ENCODE peak calls at places on chromosomes 16 and 17, in seven cellular contexts. C, G, U, X, D, M and Z are unnamed samples.
A peak's percentile ranks its signal among the peaks of the same experiment; 100 is the strongest.

GRCh38 chr16:80015566-80015965 is 415.0 kb upstream of the MAF start:
- DNase-seq in X (no peak), U (no peak), G (peak; percentile 57), C (no peak), M (no peak), D (no peak), Z (no peak)

GRCh38 chr17:16439303-16439791 is 24.0 kb downstream of the TRPV2 start:
- DNase-seq in X (no peak), G (peak; percentile 47), M (no peak), C (peak; percentile 46), U (peak; percentile 39), D (no peak), Z (no peak)

GRCh38 chr17:77287432-77288068 is 146.8 kb downstream of the SEC14L1 start:
- DNase-seq in G (peak; percentile 96), D (peak; percentile 85), C (peak; percentile 84), M (no peak), X (peak; percentile 70), U (peak; percentile 97), Z (peak; percentile 79)

GRCh38 chr17:69605571-69605970 is 191.1 kb downstream of the MAP2K6 start:
- DNase-seq in C (no peak), U (no peak), M (no peak), X (no peak), G (no peak), D (no peak), Z (no peak)

GRCh38 chr16:57766714-57767348 is 31.3 kb downstream of the KATNB1 start:
- DNase-seq in X (no peak), U (no peak), G (no peak), D (no peak), C (no peak), M (no peak), Z (no peak)

GRCh38 chr17:78868391-78868790 is 27.8 kb upstream of the USP36 start:
- DNase-seq in D (no peak), C (no peak), G (peak; percentile 73), U (peak; percentile 49), X (no peak), M (no peak), Z (no peak)

GRCh38 chr16:52466998-52467397 is 79.9 kb downstream of the TOX3 start:
- DNase-seq in D (no peak), C (no peak), M (no peak), U (no peak), X (no peak), G (no peak), Z (no peak)

GRCh38 chr16:81462683-81463082 is 18.1 kb downstream of the CMIP start:
- DNase-seq in D (no peak), C (no peak), G (no peak), U (no peak), X (no peak), M (no peak), Z (no peak)

GRCh38 chr16:30821891-30822290 is 34.9 kb upstream of the ZNF629 start:
- DNase-seq in U (no peak), G (no peak), X (no peak), C (no peak), D (no peak), M (no peak), Z (no peak)

GRCh38 chr17:72381597-72382397 is 261.0 kb downstream of the SOX9 start:
- DNase-seq in D (no peak), G (no peak), M (no peak), C (peak; percentile 5), X (no peak), U (no peak), Z (no peak)

GRCh38 chr17:32621612-32622312 is 135.0 kb downstream of the CDK5R1 start:
- DNase-seq in X (no peak), G (no peak), U (no peak), D (no peak), M (no peak), C (no peak), Z (no peak)

GRCh38 chr16:29849505-29849904 is 13.5 kb downstream of the CDIPT start:
- DNase-seq in C (peak; percentile 68), X (no peak), D (no peak), M (no peak), U (no peak), G (no peak), Z (no peak)

GRCh38 chr17:69763503-69763902 is 311.5 kb upstream of the KCNJ16 start:
- DNase-seq in G (peak; percentile 69), U (peak; percentile 16), C (peak; percentile 10), M (no peak), X (no peak), D (no peak), Z (no peak)

GRCh38 chr16:53827741-53828140 is 123.8 kb downstream of the FTO start:
- DNase-seq in M (no peak), U (peak; percentile 22), X (no peak), D (no peak), C (no peak), G (no peak), Z (no peak)

GRCh38 chr17:43360376-43360738 is 38.4 kb upstream of the ARL4D start:
- DNase-seq in G (peak; percentile 83), X (peak; percentile 72), D (peak; percentile 69), U (peak; percentile 82), C (no peak), M (peak; percentile 42), Z (peak; percentile 72)
- H3K4me3 ChIP-seq in G (peak overlapping the region; percentile 85), X (peak overlapping the region; percentile 50), D (peak overlapping the region; percentile 62), U (peak overlapping the region; percentile 49), C (peak overlapping the region; percentile 26), M (peak overlapping the region; percentile 57), Z (peak overlapping the region; percentile 1)

DNA sequence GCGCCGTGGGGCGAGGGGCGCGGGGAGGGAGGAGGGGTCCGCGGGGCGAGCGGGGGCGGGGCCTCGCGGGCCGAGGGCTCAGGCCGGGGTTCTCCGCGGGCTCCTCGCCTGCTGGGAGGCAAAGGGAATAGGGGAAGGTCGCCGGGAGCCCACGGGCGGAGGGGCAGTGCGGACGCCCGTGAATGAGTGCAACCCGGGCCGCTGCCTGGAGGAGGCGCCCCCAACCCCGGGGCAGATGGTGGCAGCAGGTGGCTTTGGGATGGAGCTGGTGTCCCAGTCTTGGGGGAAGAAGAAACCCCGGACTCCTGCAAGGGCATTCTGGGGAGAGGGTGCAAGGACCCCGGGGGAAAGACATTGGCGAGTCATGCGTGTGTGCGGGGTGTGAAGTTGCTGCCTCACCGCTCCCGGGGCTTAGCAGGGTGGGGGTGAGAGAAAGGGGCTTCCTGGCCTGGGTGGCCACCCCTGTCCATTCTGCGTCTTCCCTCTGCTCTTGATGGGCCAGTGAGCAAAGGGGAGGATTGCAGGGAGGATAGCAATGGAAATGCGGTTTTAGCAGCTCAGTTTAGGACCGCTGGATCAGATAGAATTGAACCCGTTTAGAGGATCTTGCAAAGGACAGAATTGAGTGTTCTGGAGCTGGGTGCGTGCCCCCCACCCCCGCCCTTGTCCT is 508 bp downstream of the KIAA0513 start:
- DNase-seq in C (no peak), G (no peak), M (no peak), D (no peak), X (peak; percentile 46), U (no peak), Z (peak; percentile 37)
- TF ChIP-seq CTCF in C (peak; percentile 12), G (peak; percentile 14), M (no peak), D (no peak), X (no peak), U (no peak), Z (peak; percentile 19)

GRCh38 chr17:82846061-82846691 is 6.4 kb upstream of the ZNF750 start:
- DNase-seq in X (no peak), U (no peak), C (no peak), M (no peak), D (no peak), G (no peak), Z (peak; percentile 4)
- H3K4me3 ChIP-seq in X (no peak overlapping the region), U (peak overlapping the region; percentile 18), C (no peak overlapping the region), M (no peak overlapping the region), D (no peak overlapping the region), G (peak overlapping the region; percentile 67), Z (no peak overlapping the region)

GRCh38 chr17:39899215-39899614 is 19.2 kb downstream of the GSDMB start:
- DNase-seq in G (no peak), C (no peak), U (no peak), X (no peak), D (no peak), M (no peak), Z (no peak)

GRCh38 chr17:39904990-39905288 is 13.5 kb downstream of the GSDMB start:
- DNase-seq in M (no peak), G (no peak), U (no peak), C (no peak), D (no peak), X (no peak), Z (no peak)

GRCh38 chr17:39908789-39909352 is 9.6 kb downstream of the GSDMB start:
- DNase-seq in M (no peak), X (no peak), G (no peak), C (no peak), U (no peak), D (no peak), Z (no peak)

GRCh38 chr17:39898088-39898487 is 20.3 kb downstream of the GSDMB start:
- DNase-seq in M (no peak), G (no peak), U (no peak), X (no peak), D (no peak), C (no peak), Z (no peak)

DNA sequence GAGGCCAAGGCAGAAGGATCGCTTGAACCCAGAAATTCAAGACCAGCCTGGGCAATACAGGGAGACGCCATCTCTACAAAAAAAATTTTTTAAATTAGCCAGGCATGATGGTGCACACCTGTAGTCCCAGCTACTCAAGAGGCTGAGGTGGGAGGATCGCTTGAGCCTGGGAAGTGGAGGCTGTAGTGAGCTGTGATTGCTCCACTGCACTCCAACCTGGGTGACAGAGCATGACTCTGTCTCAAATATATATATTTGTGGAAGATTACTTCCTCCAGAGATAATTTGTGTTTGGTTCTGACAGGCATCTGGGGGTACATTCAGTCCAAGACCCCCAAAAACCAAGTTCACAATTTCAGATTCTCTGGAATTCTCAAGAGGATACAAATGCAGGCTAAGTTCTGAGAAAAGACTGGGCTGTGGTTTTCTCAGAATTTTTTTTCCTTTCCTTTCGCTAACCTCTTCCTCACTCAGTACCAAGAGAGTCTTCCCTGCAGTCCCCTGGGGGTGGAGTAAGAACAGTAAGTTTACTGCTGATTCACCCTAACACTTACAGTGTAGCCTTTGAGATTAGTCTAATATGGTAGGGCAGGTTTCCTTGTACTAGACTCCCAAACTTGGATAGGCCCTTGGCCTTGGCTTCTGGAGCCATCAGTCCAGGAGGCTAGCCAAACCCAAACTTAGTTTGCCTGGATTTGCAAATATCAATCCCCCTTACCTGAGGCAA is 15.1 kb downstream of the GSDMB start:
- DNase-seq in D (no peak), C (no peak), M (no peak), X (no peak), G (no peak), U (peak; percentile 27), Z (no peak)
- TF ChIP-seq CTCF in D (no peak), C (no peak), M (no peak), X (no peak), G (no peak), U (no peak), Z (no peak)

DNA sequence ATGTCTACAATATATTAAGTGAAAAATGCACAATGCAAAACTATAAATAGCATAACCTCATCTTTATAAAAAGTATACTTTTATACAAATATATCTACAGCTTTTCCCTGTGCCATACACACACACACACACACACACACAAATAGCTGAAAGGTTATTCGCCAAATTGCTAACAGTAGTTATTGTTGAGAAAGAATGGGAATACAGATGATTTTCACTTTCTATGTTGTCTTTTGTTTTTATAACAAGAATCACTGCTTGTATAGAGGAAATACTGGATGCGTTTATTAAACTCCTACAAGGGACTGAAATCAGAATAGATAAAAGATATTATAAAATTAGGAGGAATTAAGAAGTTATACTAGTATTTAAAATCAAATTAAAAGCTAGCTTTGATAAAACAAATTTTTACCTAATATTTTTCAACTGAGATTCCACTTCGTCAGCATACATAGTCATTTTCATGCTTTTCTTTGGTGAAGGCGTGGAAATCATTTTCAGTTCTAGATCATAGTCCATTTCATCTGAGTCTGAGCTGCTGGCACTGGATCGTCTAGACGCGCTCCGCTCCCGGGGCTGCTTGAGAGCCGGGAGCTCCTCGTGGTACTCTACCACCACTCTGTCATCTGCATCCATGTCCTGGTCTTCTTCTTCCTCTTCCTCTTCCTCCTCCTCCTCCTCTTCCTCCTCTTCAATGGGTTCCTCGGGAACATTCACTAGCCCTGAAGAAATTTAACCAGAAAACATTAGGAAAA is 17.0 kb upstream of the ITGAE start:
- DNase-seq in U (no peak), D (no peak), G (no peak), C (no peak), M (no peak), X (no peak), Z (no peak)
- H3K4me3 ChIP-seq in U (no peak overlapping the region), D (no peak overlapping the region), G (no peak overlapping the region), C (no peak overlapping the region), M (no peak overlapping the region), X (no peak overlapping the region), Z (no peak overlapping the region)